ENCODE peak calls at places on chromosome 13, in six cellular contexts. One of them, this sample, is unnamed.
A peak's percentile ranks its signal among the peaks of the same experiment; 100 is the strongest.

GRCh38 chr13:109318945-109319590 is 467.3 kb downstream of the IRS2 start:
- DNase-seq in foreskin fibroblast: no peak
- DNase-seq in PC-3: no peak
- DNase-seq in occipital lobe: no peak
- DNase-seq in kidney tubule cell: no peak
- DNase-seq in T-helper 2 cell: no peak
- DNase-seq in this sample: no peak

GRCh38 chr13:42330991-42331390 is 59.0 kb downstream of the AKAP11 start:
- DNase-seq in foreskin fibroblast: peak; percentile 70
- DNase-seq in PC-3: no peak
- DNase-seq in occipital lobe: no peak
- DNase-seq in kidney tubule cell: no peak
- DNase-seq in T-helper 2 cell: no peak
- DNase-seq in this sample: no peak

GRCh38 chr13:44389003-44389666 is 15.5 kb downstream of the SERP2 start:
- DNase-seq in foreskin fibroblast: no peak
- DNase-seq in PC-3: no peak
- DNase-seq in occipital lobe: no peak
- DNase-seq in kidney tubule cell: no peak
- DNase-seq in T-helper 2 cell: no peak
- DNase-seq in this sample: no peak

GRCh38 chr13:38538412-38538811 is 148.5 kb upstream of the FREM2 start:
- DNase-seq in foreskin fibroblast: no peak
- DNase-seq in PC-3: no peak
- DNase-seq in occipital lobe: no peak
- DNase-seq in kidney tubule cell: no peak
- DNase-seq in T-helper 2 cell: no peak
- DNase-seq in this sample: no peak

GRCh38 chr13:99196466-99197256 is 4.0 kb upstream of the UBAC2 start:
- DNase-seq in foreskin fibroblast: no peak
- DNase-seq in PC-3: peak; percentile 74
- DNase-seq in occipital lobe: no peak
- DNase-seq in kidney tubule cell: peak; percentile 57
- DNase-seq in T-helper 2 cell: no peak
- DNase-seq in this sample: no peak

GRCh38 chr13:57633950-57634828 is 2.6 kb downstream of the PCDH17 start:
- DNase-seq in foreskin fibroblast: peak; percentile 1
- DNase-seq in PC-3: no peak
- DNase-seq in occipital lobe: peak; percentile 30
- DNase-seq in kidney tubule cell: no peak
- DNase-seq in T-helper 2 cell: no peak
- DNase-seq in this sample: no peak

GRCh38 chr13:99657848-99658265 is 156.6 kb downstream of the TM9SF2 start:
- DNase-seq in foreskin fibroblast: peak; percentile 53
- DNase-seq in PC-3: no peak
- DNase-seq in occipital lobe: no peak
- DNase-seq in kidney tubule cell: peak; percentile 15
- DNase-seq in T-helper 2 cell: no peak
- DNase-seq in this sample: no peak

GRCh38 chr13:108690726-108691125 is 61.3 kb downstream of the MYO16 start:
- DNase-seq in foreskin fibroblast: no peak
- DNase-seq in PC-3: no peak
- DNase-seq in occipital lobe: no peak
- DNase-seq in kidney tubule cell: no peak
- DNase-seq in T-helper 2 cell: no peak
- DNase-seq in this sample: no peak

GRCh38 chr13:32262619-32263018 is 52.5 kb downstream of the ZAR1L start:
- DNase-seq in foreskin fibroblast: no peak
- DNase-seq in PC-3: no peak
- DNase-seq in occipital lobe: no peak
- DNase-seq in kidney tubule cell: no peak
- DNase-seq in T-helper 2 cell: no peak
- DNase-seq in this sample: no peak

GRCh38 chr13:98489446-98490194 is 87.3 kb downstream of the STK24 start:
- DNase-seq in foreskin fibroblast: no peak
- DNase-seq in PC-3: no peak
- DNase-seq in occipital lobe: no peak
- DNase-seq in kidney tubule cell: peak; percentile 47
- DNase-seq in T-helper 2 cell: no peak
- DNase-seq in this sample: no peak

GRCh38 chr13:107373551-107373950 is 805.6 kb upstream of the ARGLU1 start:
- DNase-seq in foreskin fibroblast: peak; percentile 2
- DNase-seq in PC-3: peak; percentile 75
- DNase-seq in occipital lobe: peak; percentile 5
- DNase-seq in kidney tubule cell: peak; percentile 78
- DNase-seq in T-helper 2 cell: no peak
- DNase-seq in this sample: no peak

GRCh38 chr13:20856650-20857049 is 45.9 kb downstream of the XPO4 start:
- DNase-seq in foreskin fibroblast: no peak
- DNase-seq in PC-3: no peak
- DNase-seq in occipital lobe: no peak
- DNase-seq in kidney tubule cell: no peak
- DNase-seq in T-helper 2 cell: no peak
- DNase-seq in this sample: no peak

GRCh38 chr13:34412817-34413365 is 529.2 kb upstream of the NBEA start:
- DNase-seq in foreskin fibroblast: peak; percentile 49
- DNase-seq in PC-3: peak; percentile 84
- DNase-seq in occipital lobe: no peak
- DNase-seq in kidney tubule cell: peak; percentile 66
- DNase-seq in T-helper 2 cell: no peak
- DNase-seq in this sample: no peak

GRCh38 chr13:98033277-98034247 is 80.1 kb downstream of the IPO5 start:
- DNase-seq in foreskin fibroblast: peak; percentile 80
- DNase-seq in PC-3: peak; percentile 43
- DNase-seq in occipital lobe: no peak
- DNase-seq in kidney tubule cell: peak; percentile 87
- DNase-seq in T-helper 2 cell: no peak
- DNase-seq in this sample: peak; percentile 20

GRCh38 chr13:106523566-106523965 is 11.9 kb downstream of the EFNB2 start:
- DNase-seq in foreskin fibroblast: peak; percentile 80
- DNase-seq in PC-3: no peak
- DNase-seq in occipital lobe: no peak
- DNase-seq in kidney tubule cell: no peak
- DNase-seq in T-helper 2 cell: no peak
- DNase-seq in this sample: no peak

GRCh38 chr13:108895220-108895704 is 265.9 kb downstream of the MYO16 start:
- DNase-seq in foreskin fibroblast: peak; percentile 69
- DNase-seq in PC-3: peak; percentile 88
- DNase-seq in occipital lobe: no peak
- DNase-seq in kidney tubule cell: peak; percentile 63
- DNase-seq in T-helper 2 cell: no peak
- DNase-seq in this sample: no peak

GRCh38 chr13:27975579-27976361 is 6.7 kb upstream of the CDX2 start:
- DNase-seq in foreskin fibroblast: no peak
- DNase-seq in PC-3: no peak
- DNase-seq in occipital lobe: no peak
- DNase-seq in kidney tubule cell: no peak
- DNase-seq in T-helper 2 cell: no peak
- DNase-seq in this sample: no peak

GRCh38 chr13:93169980-93170379 is 56.6 kb upstream of the GPC6 start:
- DNase-seq in foreskin fibroblast: peak; percentile 79
- DNase-seq in PC-3: peak; percentile 86
- DNase-seq in occipital lobe: no peak
- DNase-seq in kidney tubule cell: peak; percentile 99
- DNase-seq in T-helper 2 cell: no peak
- DNase-seq in this sample: no peak